ENCODE peak calls at places on chromosomes 7 and 10, in five cellular contexts. One of them, this sample, is unnamed.
A peak's percentile ranks its signal among the peaks of the same experiment; 100 is the strongest.

GRCh38 chr10:122829454-122829853 is 16.2 kb downstream of the CUZD1 start:
- DNase-seq in hepatic stellate cell: no peak
- DNase-seq in stimulated activated CD8-positive, alpha-beta memory T cell treated with anti-CD3 and anti-CD28 coated beads, Interleukin-15, amount 100 ng/mL, for 4 hours: no peak
- DNase-seq in hypothalamus: no peak
- DNase-seq in activated CD4-positive, alpha-beta T cell treated with anti-CD3 and anti-CD28 coated beads for 36 hours: no peak
- DNase-seq in this sample: no peak

GRCh38 chr7:100481466-100481865 is 2.3 kb upstream of the NYAP1 start:
- DNase-seq in hepatic stellate cell: no peak
- DNase-seq in stimulated activated CD8-positive, alpha-beta memory T cell treated with anti-CD3 and anti-CD28 coated beads, Interleukin-15, amount 100 ng/mL, for 4 hours: no peak
- DNase-seq in hypothalamus: no peak
- DNase-seq in activated CD4-positive, alpha-beta T cell treated with anti-CD3 and anti-CD28 coated beads for 36 hours: no peak
- DNase-seq in this sample: no peak

GRCh38 chr7:32357535-32358277 is 132.5 kb downstream of the LSM5 start:
- DNase-seq in hepatic stellate cell: no peak
- DNase-seq in stimulated activated CD8-positive, alpha-beta memory T cell treated with anti-CD3 and anti-CD28 coated beads, Interleukin-15, amount 100 ng/mL, for 4 hours: no peak
- DNase-seq in hypothalamus: no peak
- DNase-seq in activated CD4-positive, alpha-beta T cell treated with anti-CD3 and anti-CD28 coated beads for 36 hours: no peak
- DNase-seq in this sample: no peak

GRCh38 chr7:156001496-156002260 is 189.4 kb upstream of the SHH start:
- DNase-seq in hepatic stellate cell: no peak
- DNase-seq in stimulated activated CD8-positive, alpha-beta memory T cell treated with anti-CD3 and anti-CD28 coated beads, Interleukin-15, amount 100 ng/mL, for 4 hours: no peak
- DNase-seq in hypothalamus: no peak
- DNase-seq in activated CD4-positive, alpha-beta T cell treated with anti-CD3 and anti-CD28 coated beads for 36 hours: no peak
- DNase-seq in this sample: no peak

GRCh38 chr7:104805449-104806317 is 208.3 kb upstream of the KMT2E start:
- DNase-seq in hepatic stellate cell: no peak
- DNase-seq in stimulated activated CD8-positive, alpha-beta memory T cell treated with anti-CD3 and anti-CD28 coated beads, Interleukin-15, amount 100 ng/mL, for 4 hours: no peak
- DNase-seq in hypothalamus: no peak
- DNase-seq in activated CD4-positive, alpha-beta T cell treated with anti-CD3 and anti-CD28 coated beads for 36 hours: no peak
- DNase-seq in this sample: no peak

GRCh38 chr7:6453737-6454136 is 6.0 kb upstream of the DAGLB start:
- DNase-seq in hepatic stellate cell: peak; percentile 81
- DNase-seq in stimulated activated CD8-positive, alpha-beta memory T cell treated with anti-CD3 and anti-CD28 coated beads, Interleukin-15, amount 100 ng/mL, for 4 hours: no peak
- DNase-seq in hypothalamus: no peak
- DNase-seq in activated CD4-positive, alpha-beta T cell treated with anti-CD3 and anti-CD28 coated beads for 36 hours: no peak
- DNase-seq in this sample: peak; percentile 35

GRCh38 chr7:151815419-151815818 is 61.5 kb downstream of the PRKAG2 start:
- DNase-seq in hepatic stellate cell: no peak
- DNase-seq in stimulated activated CD8-positive, alpha-beta memory T cell treated with anti-CD3 and anti-CD28 coated beads, Interleukin-15, amount 100 ng/mL, for 4 hours: no peak
- DNase-seq in hypothalamus: no peak
- DNase-seq in activated CD4-positive, alpha-beta T cell treated with anti-CD3 and anti-CD28 coated beads for 36 hours: no peak
- DNase-seq in this sample: no peak

GRCh38 chr7:33757563-33758165 is 147.7 kb upstream of the BMPER start:
- DNase-seq in hepatic stellate cell: peak; percentile 23
- DNase-seq in stimulated activated CD8-positive, alpha-beta memory T cell treated with anti-CD3 and anti-CD28 coated beads, Interleukin-15, amount 100 ng/mL, for 4 hours: no peak
- DNase-seq in hypothalamus: no peak
- DNase-seq in activated CD4-positive, alpha-beta T cell treated with anti-CD3 and anti-CD28 coated beads for 36 hours: peak; percentile 43
- DNase-seq in this sample: peak; percentile 74

GRCh38 chr10:56487746-56488145 is 126.7 kb upstream of the ZWINT start:
- DNase-seq in hepatic stellate cell: no peak
- DNase-seq in stimulated activated CD8-positive, alpha-beta memory T cell treated with anti-CD3 and anti-CD28 coated beads, Interleukin-15, amount 100 ng/mL, for 4 hours: no peak
- DNase-seq in hypothalamus: no peak
- DNase-seq in activated CD4-positive, alpha-beta T cell treated with anti-CD3 and anti-CD28 coated beads for 36 hours: no peak
- DNase-seq in this sample: no peak

GRCh38 chr10:102431452-102432124 is 786 bp downstream of the CUEDC2 start:
- DNase-seq in hepatic stellate cell: no peak
- DNase-seq in stimulated activated CD8-positive, alpha-beta memory T cell treated with anti-CD3 and anti-CD28 coated beads, Interleukin-15, amount 100 ng/mL, for 4 hours: no peak
- DNase-seq in hypothalamus: no peak
- DNase-seq in activated CD4-positive, alpha-beta T cell treated with anti-CD3 and anti-CD28 coated beads for 36 hours: peak; percentile 24
- DNase-seq in this sample: peak; percentile 58

GRCh38 chr10:91880310-91880709 is 29.0 kb downstream of the FGFBP3 start:
- DNase-seq in hepatic stellate cell: no peak
- DNase-seq in stimulated activated CD8-positive, alpha-beta memory T cell treated with anti-CD3 and anti-CD28 coated beads, Interleukin-15, amount 100 ng/mL, for 4 hours: no peak
- DNase-seq in hypothalamus: no peak
- DNase-seq in activated CD4-positive, alpha-beta T cell treated with anti-CD3 and anti-CD28 coated beads for 36 hours: no peak
- DNase-seq in this sample: no peak

This sample was measured in cardiac muscle cell.